ENCODE peak calls at places on chromosomes 12 and 14, in nine cellular contexts. One of them, this sample, is unnamed.
A peak's percentile ranks its signal among the peaks of the same experiment; 100 is the strongest.

GRCh38 chr12:56271031-56271430 is 4.3 kb downstream of the COQ10A start:
- DNase-seq in SK-N-SH: no peak
- DNase-seq in cardiac fibroblast: peak; percentile 46
- DNase-seq in lung: no peak
- DNase-seq in mammary epithelial cell: peak; percentile 16
- DNase-seq in stomach: no peak
- DNase-seq in GM10248: no peak
- DNase-seq in WTC11: no peak
- DNase-seq in nephron progenitor cell: no peak
- DNase-seq in this sample: no peak

GRCh38 chr14:26190644-26191043 is 407.2 kb downstream of the NOVA1 start:
- DNase-seq in WTC11: no peak
- DNase-seq in GM10248: no peak
- DNase-seq in lung: no peak
- DNase-seq in SK-N-SH: no peak
- DNase-seq in stomach: no peak
- DNase-seq in mammary epithelial cell: no peak
- DNase-seq in nephron progenitor cell: no peak
- DNase-seq in cardiac fibroblast: peak; percentile 46
- DNase-seq in this sample: no peak

GRCh38 chr12:124696689-124697476 is 129.5 kb upstream of the NCOR2 start:
- DNase-seq in lung: no peak
- DNase-seq in WTC11: no peak
- DNase-seq in nephron progenitor cell: no peak
- DNase-seq in mammary epithelial cell: no peak
- DNase-seq in stomach: peak; percentile 50
- DNase-seq in SK-N-SH: no peak
- DNase-seq in cardiac fibroblast: no peak
- DNase-seq in GM10248: no peak
- DNase-seq in this sample: no peak

GRCh38 chr12:9132008-9132535 is 16.4 kb upstream of the A2M start:
- DNase-seq in lung: no peak
- DNase-seq in cardiac fibroblast: no peak
- DNase-seq in mammary epithelial cell: peak; percentile 39
- DNase-seq in stomach: no peak
- DNase-seq in WTC11: no peak
- DNase-seq in nephron progenitor cell: no peak
- DNase-seq in SK-N-SH: no peak
- DNase-seq in GM10248: no peak
- DNase-seq in this sample: no peak

GRCh38 chr12:96327889-96328288 is 72.3 kb downstream of the CDK17 start:
- DNase-seq in SK-N-SH: no peak
- DNase-seq in stomach: no peak
- DNase-seq in lung: no peak
- DNase-seq in mammary epithelial cell: no peak
- DNase-seq in cardiac fibroblast: no peak
- DNase-seq in nephron progenitor cell: no peak
- DNase-seq in GM10248: no peak
- DNase-seq in WTC11: no peak
- DNase-seq in this sample: no peak

GRCh38 chr14:101216725-101217463 is 313.4 kb upstream of the RTL1 start:
- DNase-seq in lung: no peak
- DNase-seq in GM10248: no peak
- DNase-seq in WTC11: no peak
- DNase-seq in cardiac fibroblast: no peak
- DNase-seq in SK-N-SH: no peak
- DNase-seq in nephron progenitor cell: no peak
- DNase-seq in stomach: no peak
- DNase-seq in mammary epithelial cell: no peak
- DNase-seq in this sample: no peak

GRCh38 chr14:81589381-81590065 is 55.9 kb upstream of the SEL1L start:
- DNase-seq in SK-N-SH: no peak
- DNase-seq in cardiac fibroblast: no peak
- DNase-seq in GM10248: no peak
- DNase-seq in stomach: no peak
- DNase-seq in mammary epithelial cell: no peak
- DNase-seq in nephron progenitor cell: no peak
- DNase-seq in lung: no peak
- DNase-seq in WTC11: peak; percentile 23
- DNase-seq in this sample: no peak

GRCh38 chr12:95213928-95214327 is 3.3 kb downstream of the FGD6 start:
- DNase-seq in cardiac fibroblast: no peak
- DNase-seq in lung: no peak
- DNase-seq in stomach: no peak
- DNase-seq in SK-N-SH: no peak
- DNase-seq in mammary epithelial cell: no peak
- DNase-seq in GM10248: no peak
- DNase-seq in WTC11: no peak
- DNase-seq in nephron progenitor cell: no peak
- DNase-seq in this sample: no peak

GRCh38 chr12:126385785-126386184 is 1320.5 kb downstream of the AACS start:
- DNase-seq in GM10248: no peak
- DNase-seq in stomach: no peak
- DNase-seq in nephron progenitor cell: no peak
- DNase-seq in SK-N-SH: no peak
- DNase-seq in cardiac fibroblast: peak; percentile 92
- DNase-seq in mammary epithelial cell: no peak
- DNase-seq in lung: no peak
- DNase-seq in WTC11: no peak
- DNase-seq in this sample: no peak

GRCh38 chr14:73232984-73233383 is 4.3 kb upstream of the PAPLN start:
- DNase-seq in SK-N-SH: no peak
- DNase-seq in nephron progenitor cell: no peak
- DNase-seq in WTC11: no peak
- DNase-seq in lung: no peak
- DNase-seq in stomach: no peak
- DNase-seq in mammary epithelial cell: no peak
- DNase-seq in cardiac fibroblast: no peak
- DNase-seq in GM10248: no peak
- DNase-seq in this sample: no peak

GRCh38 chr12:57242691-57243454 is 8.1 kb downstream of the STAC3 start:
- DNase-seq in cardiac fibroblast: peak; percentile 53
- DNase-seq in GM10248: peak; percentile 72
- DNase-seq in mammary epithelial cell: peak; percentile 21
- DNase-seq in WTC11: peak; percentile 97
- DNase-seq in stomach: peak; percentile 63
- DNase-seq in lung: no peak
- DNase-seq in nephron progenitor cell: peak; percentile 96
- DNase-seq in SK-N-SH: peak; percentile 86
- DNase-seq in this sample: peak; percentile 74

GRCh38 chr12:93943766-93944165 is 204.6 kb upstream of the PLXNC1 start:
- DNase-seq in GM10248: no peak
- DNase-seq in cardiac fibroblast: peak; percentile 66
- DNase-seq in nephron progenitor cell: no peak
- DNase-seq in stomach: no peak
- DNase-seq in lung: no peak
- DNase-seq in mammary epithelial cell: peak; percentile 41
- DNase-seq in SK-N-SH: no peak
- DNase-seq in WTC11: no peak
- DNase-seq in this sample: no peak

GRCh38 chr12:68975811-68976210 is 42.8 kb upstream of the CPM start:
- DNase-seq in stomach: no peak
- DNase-seq in SK-N-SH: no peak
- DNase-seq in cardiac fibroblast: no peak
- DNase-seq in WTC11: no peak
- DNase-seq in GM10248: no peak
- DNase-seq in nephron progenitor cell: no peak
- DNase-seq in lung: no peak
- DNase-seq in mammary epithelial cell: no peak
- DNase-seq in this sample: no peak

GRCh38 chr12:118402251-118402650 is 25.9 kb downstream of the SUDS3 start:
- DNase-seq in WTC11: no peak
- DNase-seq in cardiac fibroblast: peak; percentile 90
- DNase-seq in nephron progenitor cell: no peak
- DNase-seq in mammary epithelial cell: peak; percentile 3
- DNase-seq in lung: no peak
- DNase-seq in stomach: no peak
- DNase-seq in SK-N-SH: no peak
- DNase-seq in GM10248: no peak
- DNase-seq in this sample: no peak

GRCh38 chr14:55366271-55366670 is 45.4 kb downstream of the ATG14 start:
- DNase-seq in WTC11: no peak
- DNase-seq in GM10248: no peak
- DNase-seq in lung: no peak
- DNase-seq in mammary epithelial cell: peak; percentile 42
- DNase-seq in stomach: no peak
- DNase-seq in cardiac fibroblast: peak; percentile 54
- DNase-seq in nephron progenitor cell: no peak
- DNase-seq in SK-N-SH: no peak
- DNase-seq in this sample: no peak

GRCh38 chr14:49896956-49897355 is 4.1 kb downstream of the ARF6 start:
- DNase-seq in lung: no peak
- DNase-seq in nephron progenitor cell: no peak
- DNase-seq in WTC11: no peak
- DNase-seq in GM10248: no peak
- DNase-seq in mammary epithelial cell: no peak
- DNase-seq in cardiac fibroblast: peak; percentile 43
- DNase-seq in stomach: no peak
- DNase-seq in SK-N-SH: peak; percentile 21
- DNase-seq in this sample: no peak
- TF ChIP-seq CTCF in lung: no peak
- TF ChIP-seq CTCF in nephron progenitor cell: no peak
- TF ChIP-seq CTCF in WTC11: no peak
- TF ChIP-seq CTCF in GM10248: no peak
- TF ChIP-seq CTCF in mammary epithelial cell: peak; percentile 15
- TF ChIP-seq CTCF in cardiac fibroblast: no peak
- TF ChIP-seq CTCF in stomach: no peak
- TF ChIP-seq CTCF in SK-N-SH: peak; percentile 14
- TF ChIP-seq CTCF in this sample: no peak

DNA sequence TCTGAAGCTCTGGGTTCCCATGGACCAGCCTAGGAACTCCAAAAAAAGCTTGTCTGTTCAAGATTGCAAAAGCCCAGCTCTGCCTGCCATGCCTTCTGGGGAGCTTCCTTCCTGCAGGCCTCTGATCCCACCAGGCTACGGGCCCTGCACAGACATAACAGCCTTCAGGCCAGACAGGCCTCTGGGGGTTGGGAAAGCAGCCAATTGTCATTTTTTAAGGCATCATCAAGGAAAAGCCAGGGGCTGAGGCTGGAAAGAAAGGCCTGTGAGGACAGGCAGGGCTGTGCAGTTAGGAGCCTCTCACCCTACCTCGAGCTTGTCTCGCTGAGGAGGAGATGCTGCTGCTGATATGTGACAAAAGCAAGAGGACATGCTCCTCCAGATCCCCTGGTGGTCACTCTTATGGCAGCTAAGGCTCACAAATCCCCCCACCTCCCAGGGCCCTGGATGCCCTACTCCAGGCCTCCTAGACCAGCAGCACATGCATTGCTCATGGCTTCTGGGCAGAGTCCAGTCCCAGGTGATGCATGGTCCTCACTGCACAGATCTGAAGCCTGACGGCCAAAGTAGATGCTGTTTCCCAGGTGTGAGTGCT is 2.9 kb downstream of the TMEM229B start:
- DNase-seq in GM10248: no peak
- DNase-seq in cardiac fibroblast: peak; percentile 7
- DNase-seq in nephron progenitor cell: no peak
- DNase-seq in WTC11: no peak
- DNase-seq in SK-N-SH: no peak
- DNase-seq in mammary epithelial cell: no peak
- DNase-seq in stomach: no peak
- DNase-seq in lung: no peak
- DNase-seq in this sample: no peak
- TF ChIP-seq CTCF in GM10248: no peak
- TF ChIP-seq CTCF in cardiac fibroblast: no peak
- TF ChIP-seq CTCF in nephron progenitor cell: no peak
- TF ChIP-seq CTCF in WTC11: no peak
- TF ChIP-seq CTCF in SK-N-SH: no peak
- TF ChIP-seq CTCF in mammary epithelial cell: no peak
- TF ChIP-seq CTCF in stomach: no peak
- TF ChIP-seq CTCF in lung: no peak
- TF ChIP-seq CTCF in this sample: no peak

DNA sequence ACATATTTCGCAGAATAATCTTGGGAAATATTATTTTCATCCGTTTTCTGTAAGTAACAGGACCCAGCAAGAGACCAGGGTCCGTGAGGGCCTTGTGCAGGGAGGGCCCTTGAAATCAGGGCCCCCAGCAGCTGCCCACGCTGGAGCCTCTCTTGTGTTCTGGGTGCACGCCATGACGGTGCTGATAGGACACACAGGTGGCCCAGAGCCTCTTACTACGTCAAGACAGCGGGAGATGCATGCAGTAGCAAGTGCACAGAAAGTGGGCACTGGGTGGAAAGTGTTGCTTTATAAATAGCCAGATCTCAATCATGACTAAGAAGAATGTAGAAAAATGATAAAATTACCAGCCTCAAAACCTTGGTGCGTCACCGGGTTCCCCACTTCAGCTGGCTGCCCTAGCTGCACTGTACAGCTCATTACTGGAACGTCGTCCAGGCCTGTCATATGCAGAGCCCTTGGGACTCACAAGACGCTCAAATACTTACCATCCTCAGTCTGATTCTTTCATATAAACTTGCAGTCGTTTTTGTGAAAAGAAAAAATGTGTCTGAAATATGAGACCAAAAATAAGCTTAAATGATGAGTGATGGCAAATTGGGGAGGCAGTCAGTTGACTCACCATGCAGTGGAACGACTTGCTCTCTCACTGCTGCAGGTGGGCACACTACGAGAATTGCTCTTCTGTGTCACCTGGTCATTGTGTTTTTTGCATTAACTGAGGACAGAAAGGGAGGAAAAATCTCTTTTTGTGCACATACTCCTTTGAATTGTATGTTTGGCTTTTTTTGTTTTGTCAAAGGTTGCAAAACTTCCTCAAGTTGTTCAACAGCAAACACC is 68.2 kb downstream of the DDX51 start:
- DNase-seq in mammary epithelial cell: no peak
- DNase-seq in cardiac fibroblast: no peak
- DNase-seq in nephron progenitor cell: no peak
- DNase-seq in lung: no peak
- DNase-seq in WTC11: no peak
- DNase-seq in stomach: no peak
- DNase-seq in GM10248: no peak
- DNase-seq in SK-N-SH: no peak
- DNase-seq in this sample: no peak
- TF ChIP-seq CTCF in mammary epithelial cell: no peak
- TF ChIP-seq CTCF in cardiac fibroblast: no peak
- TF ChIP-seq CTCF in nephron progenitor cell: no peak
- TF ChIP-seq CTCF in lung: no peak
- TF ChIP-seq CTCF in WTC11: no peak
- TF ChIP-seq CTCF in stomach: no peak
- TF ChIP-seq CTCF in GM10248: no peak
- TF ChIP-seq CTCF in SK-N-SH: no peak
- TF ChIP-seq CTCF in this sample: no peak

GRCh38 chr14:78902010-78902623 is 731.9 kb downstream of the NRXN3 start:
- DNase-seq in lung: no peak
- DNase-seq in GM10248: no peak
- DNase-seq in WTC11: peak; percentile 55
- DNase-seq in mammary epithelial cell: peak; percentile 11
- DNase-seq in stomach: peak; percentile 31
- DNase-seq in cardiac fibroblast: peak; percentile 62
- DNase-seq in SK-N-SH: peak; percentile 7
- DNase-seq in nephron progenitor cell: peak; percentile 66
- DNase-seq in this sample: no peak

DNA sequence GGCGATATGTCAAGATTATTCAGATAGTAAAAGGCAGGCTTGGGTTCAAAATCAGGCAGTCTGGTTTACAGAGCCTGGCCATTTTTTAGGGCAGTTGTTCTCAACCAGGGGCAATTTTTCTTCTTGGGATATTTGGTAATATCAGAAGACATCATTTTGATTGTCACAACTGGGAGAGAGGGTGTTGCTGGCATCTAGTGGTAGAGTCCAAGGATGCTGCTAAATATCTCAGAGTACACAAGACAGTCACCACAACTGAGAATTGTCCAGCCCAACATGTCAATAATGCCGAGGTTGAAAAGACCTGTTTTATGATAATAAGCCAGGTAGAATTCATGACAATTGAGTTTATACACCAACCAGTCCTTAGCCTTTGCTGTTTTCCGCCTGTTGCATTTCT is 733.9 kb downstream of the NRXN3 start:
- DNase-seq in stomach: no peak
- DNase-seq in SK-N-SH: no peak
- DNase-seq in nephron progenitor cell: no peak
- DNase-seq in GM10248: no peak
- DNase-seq in WTC11: no peak
- DNase-seq in mammary epithelial cell: no peak
- DNase-seq in cardiac fibroblast: no peak
- DNase-seq in lung: no peak
- DNase-seq in this sample: no peak
- TF ChIP-seq CTCF in stomach: no peak
- TF ChIP-seq CTCF in SK-N-SH: peak; percentile 22
- TF ChIP-seq CTCF in nephron progenitor cell: no peak
- TF ChIP-seq CTCF in GM10248: no peak
- TF ChIP-seq CTCF in WTC11: no peak
- TF ChIP-seq CTCF in mammary epithelial cell: no peak
- TF ChIP-seq CTCF in cardiac fibroblast: no peak
- TF ChIP-seq CTCF in lung: no peak
- TF ChIP-seq CTCF in this sample: peak; percentile 7